ENCODE peak calls at places on chromosomes 12 and 14, in eight cellular contexts. K is tibial artery; E is HCEC 1CT; B is heart left ventricle; R is heart right ventricle; O is hypothalamus; W is stimulated activated CD8-positive, alpha-beta memory T cell treated with anti-CD3 and anti-CD28 coated beads, Interleukin-4, amount 100 ng/mL, for 24 hours; S is T-helper 2 cell. J is an unnamed sample.

GRCh38 chr14:105059917-105060565 is 5.2 kb downstream of the GPR132 start:
- DNase-seq in E (no peak), O (no peak), S (no peak), B (no peak), R (no peak), W (no peak), K (no peak), J (peak)

GRCh38 chr14:37807722-37808121 is 212.3 kb downstream of the TTC6 start:
- DNase-seq in W (no peak), R (no peak), B (no peak), E (no peak), O (no peak), K (no peak), S (no peak), J (no peak)

GRCh38 chr14:68616255-68616902 is 176.5 kb downstream of the ZFP36L1 start:
- DNase-seq in O (no peak), B (no peak), R (no peak), K (no peak), E (peak), S (no peak), W (no peak), J (no peak)

GRCh38 chr12:57044856-57045255 is 5.1 kb downstream of the MYO1A start:
- DNase-seq in R (no peak), E (peak), O (no peak), K (no peak), S (no peak), B (no peak), W (no peak), J (no peak)

GRCh38 chr14:104656014-104656714 is 33.3 kb upstream of the INF2 start:
- DNase-seq in S (no peak), E (no peak), K (no peak), R (no peak), W (no peak), B (no peak), O (no peak), J (no peak)

GRCh38 chr12:24661657-24662096 is 287.2 kb downstream of the BCAT1 start:
- DNase-seq in W (no peak), S (no peak), R (no peak), E (peak), O (no peak), B (no peak), K (peak), J (peak)

GRCh38 chr14:31930493-31931225 is 146.4 kb upstream of the ARHGAP5 start:
- DNase-seq in W (no peak), B (no peak), K (no peak), R (no peak), S (no peak), E (peak), O (no peak), J (no peak)

GRCh38 chr12:66290716-66291200 is 11.5 kb upstream of the HELB start:
- DNase-seq in R (no peak), S (peak), K (no peak), W (no peak), B (no peak), O (no peak), E (no peak), J (no peak)

GRCh38 chr12:75889214-75889613 is 142.4 kb downstream of the PHLDA1 start:
- DNase-seq in R (no peak), K (no peak), O (peak), W (no peak), B (no peak), E (no peak), S (no peak), J (no peak)

GRCh38 chr14:61322799-61323290 is 1.5 kb downstream of the PRKCH start:
- DNase-seq in B (no peak), R (no peak), S (no peak), O (no peak), W (no peak), E (peak), K (no peak), J (no peak)

GRCh38 chr12:22527999-22528398 is 16.3 kb downstream of the C2CD5 start:
- DNase-seq in K (no peak), R (no peak), W (no peak), S (no peak), O (no peak), B (no peak), E (peak), J (no peak)

GRCh38 chr14:90714811-90715210 is 101.4 kb downstream of the TTC7B start:
- DNase-seq in K (no peak), B (no peak), E (peak), W (no peak), S (no peak), R (no peak), O (no peak), J (no peak)

GRCh38 chr14:95918466-95918865 is 41.8 kb downstream of the TUNAR start:
- DNase-seq in S (no peak), W (no peak), O (no peak), B (no peak), K (no peak), E (no peak), R (no peak), J (no peak)

GRCh38 chr12:119621878-119622277 is 28.3 kb downstream of the TMEM233 start:
- DNase-seq in E (no peak), K (no peak), W (no peak), B (no peak), O (no peak), R (no peak), S (no peak), J (no peak)

GRCh38 chr12:96131230-96131788 is 62.9 kb upstream of the ELK3 start:
- DNase-seq in O (no peak), W (no peak), B (no peak), S (no peak), E (no peak), R (no peak), K (no peak), J (no peak)

GRCh38 chr12:89556976-89557375 is 31.1 kb upstream of the POC1B start:
- DNase-seq in R (no peak), E (no peak), B (no peak), K (no peak), O (no peak), W (no peak), S (no peak), J (no peak)

GRCh38 chr12:82867782-82868505 is 181.2 kb downstream of the TMTC2 start:
- DNase-seq in K (no peak), W (no peak), B (no peak), S (no peak), R (no peak), O (no peak), E (no peak), J (no peak)

GRCh38 chr14:54712371-54712998 is 145.6 kb downstream of the SAMD4A start:
- DNase-seq in O (no peak), K (peak), W (no peak), E (peak), R (no peak), B (no peak), S (no peak), J (no peak)